ENCODE peak calls at places on chromosomes 5 and 9, in five cellular contexts. H is caudate nucleus, L is mesendoderm, E is lung microvascular endothelial cell, M is NCI-H748 treated with DMSO at 0.1 percent for 48 hours. S is an unnamed sample.

GRCh38 chr9:91034976-91035824 is 233.6 kb downstream of the SYK start:
- DNase-seq in H (no peak), E (no peak), M (no peak), L (no peak), S (no peak)

GRCh38 chr9:81344366-81344765 is 345.0 kb downstream of the TLE1 start:
- DNase-seq in H (no peak), L (no peak), M (no peak), E (no peak), S (no peak)

GRCh38 chr5:160175438-160176218 is 53.7 kb upstream of the FABP6 start:
- DNase-seq in L (no peak), M (no peak), H (peak), E (no peak), S (no peak)

GRCh38 chr5:180823346-180823745 is 20.7 kb upstream of the MGAT1 start:
- DNase-seq in H (no peak), E (no peak), L (no peak), M (no peak), S (no peak)

GRCh38 chr9:137276757-137277328 is 683 bp upstream of the TOR4A start:
- DNase-seq in M (no peak), E (peak), H (no peak), L (peak), S (no peak)

GRCh38 chr9:92438900-92439526 is 14.7 kb upstream of the OMD start:
- DNase-seq in M (no peak), L (no peak), H (no peak), E (peak), S (no peak)

GRCh38 chr5:139574641-139575312 is 13.6 kb downstream of the UBE2D2 start:
- DNase-seq in L (peak), M (no peak), E (peak), H (no peak), S (peak)

GRCh38 chr5:167743685-167744084 is 547.8 kb upstream of the WWC1 start:
- DNase-seq in L (no peak), H (no peak), M (no peak), E (no peak), S (no peak)

GRCh38 chr5:96079075-96079474 is 117.4 kb upstream of the ELL2 start:
- DNase-seq in E (peak), M (no peak), L (peak), H (no peak), S (no peak)

GRCh38 chr9:90839183-90839582 is 37.6 kb downstream of the SYK start:
- DNase-seq in L (no peak), M (no peak), H (no peak), E (no peak), S (no peak)

GRCh38 chr5:117794847-117795246 is 1193.5 kb downstream of the DTWD2 start:
- DNase-seq in L (no peak), M (no peak), E (no peak), H (no peak), S (no peak)

GRCh38 chr5:150521939-150522503 is 14.1 kb downstream of the NDST1 start:
- DNase-seq in H (no peak), M (no peak), L (no peak), E (no peak), S (no peak)

GRCh38 chr9:128208943-128209695 is 5.9 kb downstream of the DNM1 start:
- DNase-seq in L (no peak), E (no peak), M (no peak), H (no peak), S (no peak)

GRCh38 chr5:39599721-39600431 is 175.1 kb upstream of the DAB2 start:
- DNase-seq in E (peak), H (no peak), L (peak), M (peak), S (no peak)

GRCh38 chr9:38626006-38626405 is 5.6 kb upstream of the ANKRD18A start:
- DNase-seq in L (no peak), H (no peak), E (no peak), M (no peak), S (no peak)

GRCh38 chr9:2874001-2874750 is 30.3 kb upstream of the PUM3 start:
- DNase-seq in E (peak), L (no peak), H (no peak), M (no peak), S (no peak)

GRCh38 chr9:108484468-108484867 is 371.3 kb downstream of the ACTL7B start:
- DNase-seq in E (no peak), H (no peak), L (no peak), M (no peak), S (no peak)

GRCh38 chr9:68547417-68547816 is 6.7 kb upstream of the TMEM252 start:
- DNase-seq in H (no peak), E (no peak), M (no peak), L (no peak), S (no peak)

GRCh38 chr9:5610491-5610890 is 18.4 kb upstream of the RIC1 start:
- DNase-seq in M (no peak), E (no peak), L (no peak), H (no peak), S (no peak)

GRCh38 chr5:122885038-122885517 is 39.7 kb downstream of the SNX24 start:
- DNase-seq in H (no peak), M (no peak), E (no peak), L (no peak), S (no peak)

GRCh38 chr9:99977042-99977792 is 70.8 kb downstream of the STX17 start:
- DNase-seq in M (no peak), E (no peak), L (no peak), H (no peak), S (no peak)

GRCh38 chr5:172891716-172892421 is 57.8 kb downstream of the ERGIC1 start:
- DNase-seq in E (peak), L (no peak), M (no peak), H (no peak), S (no peak)

GRCh38 chr5:175809531-175810121 is 61.8 kb upstream of the CPLX2 start:
- DNase-seq in L (peak), H (no peak), M (no peak), E (no peak), S (peak)

GRCh38 chr5:173283318-173284288 is 44.6 kb downstream of the STC2 start:
- DNase-seq in E (peak), L (peak), M (peak), H (no peak), S (peak)

S was measured in NCI-H1694 treated with DMSO at 0.1 percent for 48 hours.